ENCODE peak calls at places on chromosomes 13 and 19, in nine cellular contexts. One of them, this sample, is unnamed.

GRCh38 chr19:50427997-50428425 is 4.7 kb upstream of the MYBPC2 start:
- DNase-seq in NCI-H1930: no peak
- DNase-seq in nephron progenitor cell: peak; percentile 70
- DNase-seq in B cell: peak; percentile 91
- DNase-seq in activated CD4-positive, alpha-beta T cell treated with anti-CD3 and anti-CD28 coated beads, Interleukin-2, amount 50 U/mL, for 1 hour: peak; percentile 37
- DNase-seq in epithelial cell of prostate: no peak
- DNase-seq in WTC11: peak; percentile 81
- DNase-seq in NAMALWA: no peak
- DNase-seq in AG08396: peak; percentile 81
- DNase-seq in this sample: no peak

GRCh38 chr19:51150627-51151026 is 8.5 kb downstream of the SIGLEC7 start:
- DNase-seq in AG08396: no peak
- DNase-seq in epithelial cell of prostate: no peak
- DNase-seq in NCI-H1930: no peak
- DNase-seq in NAMALWA: no peak
- DNase-seq in B cell: no peak
- DNase-seq in activated CD4-positive, alpha-beta T cell treated with anti-CD3 and anti-CD28 coated beads, Interleukin-2, amount 50 U/mL, for 1 hour: no peak
- DNase-seq in WTC11: no peak
- DNase-seq in nephron progenitor cell: no peak
- DNase-seq in this sample: no peak

GRCh38 chr19:3942790-3943409 is 10.0 kb downstream of the NMRK2 start:
- DNase-seq in NCI-H1930: no peak
- DNase-seq in B cell: no peak
- DNase-seq in WTC11: no peak
- DNase-seq in activated CD4-positive, alpha-beta T cell treated with anti-CD3 and anti-CD28 coated beads, Interleukin-2, amount 50 U/mL, for 1 hour: no peak
- DNase-seq in epithelial cell of prostate: no peak
- DNase-seq in NAMALWA: peak; percentile 56
- DNase-seq in AG08396: no peak
- DNase-seq in nephron progenitor cell: no peak
- DNase-seq in this sample: no peak

GRCh38 chr19:1520203-1520780 is 3.6 kb upstream of the PLK5 start:
- DNase-seq in nephron progenitor cell: no peak
- DNase-seq in NAMALWA: no peak
- DNase-seq in activated CD4-positive, alpha-beta T cell treated with anti-CD3 and anti-CD28 coated beads, Interleukin-2, amount 50 U/mL, for 1 hour: no peak
- DNase-seq in epithelial cell of prostate: no peak
- DNase-seq in NCI-H1930: no peak
- DNase-seq in AG08396: no peak
- DNase-seq in B cell: no peak
- DNase-seq in WTC11: no peak
- DNase-seq in this sample: no peak

GRCh38 chr19:36973844-36974195 is 57.7 kb downstream of the ZNF568 start:
- DNase-seq in activated CD4-positive, alpha-beta T cell treated with anti-CD3 and anti-CD28 coated beads, Interleukin-2, amount 50 U/mL, for 1 hour: no peak
- DNase-seq in WTC11: no peak
- DNase-seq in epithelial cell of prostate: no peak
- DNase-seq in AG08396: peak; percentile 8
- DNase-seq in NAMALWA: no peak
- DNase-seq in NCI-H1930: no peak
- DNase-seq in nephron progenitor cell: no peak
- DNase-seq in B cell: no peak
- DNase-seq in this sample: no peak

GRCh38 chr13:29454931-29455481 is 140.5 kb downstream of the SLC7A1 start:
- DNase-seq in AG08396: peak; percentile 23
- DNase-seq in activated CD4-positive, alpha-beta T cell treated with anti-CD3 and anti-CD28 coated beads, Interleukin-2, amount 50 U/mL, for 1 hour: no peak
- DNase-seq in B cell: peak; percentile 29
- DNase-seq in epithelial cell of prostate: peak; percentile 84
- DNase-seq in NCI-H1930: no peak
- DNase-seq in nephron progenitor cell: no peak
- DNase-seq in WTC11: peak; percentile 44
- DNase-seq in NAMALWA: peak; percentile 44
- DNase-seq in this sample: peak; percentile 34

GRCh38 chr19:39916851-39917396 is 17.5 kb downstream of the FCGBP start:
- DNase-seq in activated CD4-positive, alpha-beta T cell treated with anti-CD3 and anti-CD28 coated beads, Interleukin-2, amount 50 U/mL, for 1 hour: no peak
- DNase-seq in NAMALWA: no peak
- DNase-seq in nephron progenitor cell: no peak
- DNase-seq in epithelial cell of prostate: no peak
- DNase-seq in AG08396: no peak
- DNase-seq in NCI-H1930: no peak
- DNase-seq in B cell: no peak
- DNase-seq in WTC11: no peak
- DNase-seq in this sample: no peak

GRCh38 chr13:113917523-113918371 is 53.9 kb upstream of the GAS6 start:
- DNase-seq in AG08396: no peak
- DNase-seq in WTC11: peak; percentile 7
- DNase-seq in epithelial cell of prostate: no peak
- DNase-seq in activated CD4-positive, alpha-beta T cell treated with anti-CD3 and anti-CD28 coated beads, Interleukin-2, amount 50 U/mL, for 1 hour: no peak
- DNase-seq in NCI-H1930: no peak
- DNase-seq in nephron progenitor cell: no peak
- DNase-seq in NAMALWA: no peak
- DNase-seq in B cell: no peak
- DNase-seq in this sample: no peak

GRCh38 chr19:27774827-27775226 is 1438.1 kb downstream of the UQCRFS1 start:
- DNase-seq in NCI-H1930: no peak
- DNase-seq in activated CD4-positive, alpha-beta T cell treated with anti-CD3 and anti-CD28 coated beads, Interleukin-2, amount 50 U/mL, for 1 hour: no peak
- DNase-seq in AG08396: no peak
- DNase-seq in WTC11: peak; percentile 42
- DNase-seq in epithelial cell of prostate: no peak
- DNase-seq in B cell: peak; percentile 50
- DNase-seq in NAMALWA: peak; percentile 80
- DNase-seq in nephron progenitor cell: no peak
- DNase-seq in this sample: no peak

GRCh38 chr13:23654111-23655110 is 84.2 kb downstream of the TNFRSF19 start:
- DNase-seq in activated CD4-positive, alpha-beta T cell treated with anti-CD3 and anti-CD28 coated beads, Interleukin-2, amount 50 U/mL, for 1 hour: no peak
- DNase-seq in WTC11: no peak
- DNase-seq in nephron progenitor cell: no peak
- DNase-seq in epithelial cell of prostate: peak; percentile 27
- DNase-seq in B cell: no peak
- DNase-seq in NAMALWA: no peak
- DNase-seq in NCI-H1930: no peak
- DNase-seq in AG08396: peak; percentile 49
- DNase-seq in this sample: no peak

This sample was measured in NCI-H526.